ENCODE peak calls at places on chromosomes 3 and 15, in nine cellular contexts. I, J, A, M, L, C, F, P and S are unnamed samples.
A peak's percentile ranks its signal among the peaks of the same experiment; 100 is the strongest.

GRCh38 chr15:88448991-88449461 is 18.2 kb downstream of the MRPL46 start:
- DNase-seq in I (no peak), J (no peak), A (no peak), M (no peak), L (no peak), C (no peak), F (peak; percentile 45), P (no peak), S (peak; percentile 58)

GRCh38 chr3:177517906-177518305 is 320.6 kb upstream of the TBL1XR1 start:
- DNase-seq in I (no peak), J (no peak), A (no peak), M (no peak), L (no peak), C (no peak), F (no peak), P (no peak), S (no peak)

GRCh38 chr3:56747150-56747549 is 54.6 kb downstream of the ARHGEF3 start:
- DNase-seq in I (no peak), J (no peak), A (no peak), M (no peak), L (no peak), C (no peak), F (no peak), P (no peak), S (no peak)

GRCh38 chr3:125185758-125186245 is 26.7 kb downstream of the SLC12A8 start:
- DNase-seq in I (no peak), J (no peak), A (no peak), M (no peak), L (no peak), C (no peak), F (no peak), P (no peak), S (no peak)

GRCh38 chr3:54731697-54732445 is 196.0 kb downstream of the LRTM1 start:
- DNase-seq in I (no peak), J (no peak), A (no peak), M (no peak), L (no peak), C (no peak), F (no peak), P (no peak), S (no peak)

GRCh38 chr3:102718651-102719050 is 283.8 kb downstream of the ZPLD1 start:
- DNase-seq in I (no peak), J (no peak), A (no peak), M (no peak), L (no peak), C (no peak), F (no peak), P (no peak), S (no peak)

GRCh38 chr3:169662215-169663070 is 1.1 kb downstream of the MECOM start:
- DNase-seq in I (no peak), J (peak; percentile 84), A (peak; percentile 73), M (peak; percentile 94), L (peak; percentile 24), C (no peak), F (no peak), P (no peak), S (no peak)

GRCh38 chr3:50464578-50464977 is 38.9 kb downstream of the CACNA2D2 start:
- DNase-seq in I (no peak), J (no peak), A (no peak), M (no peak), L (no peak), C (no peak), F (no peak), P (no peak), S (no peak)

GRCh38 chr3:130395916-130396315 is 50.4 kb downstream of the COL6A5 start:
- DNase-seq in I (no peak), J (peak; percentile 14), A (no peak), M (no peak), L (peak; percentile 6), C (no peak), F (peak; percentile 58), P (no peak), S (no peak)

GRCh38 chr15:94203321-94203720 is 28.0 kb upstream of the MCTP2 start:
- DNase-seq in I (no peak), J (no peak), A (no peak), M (no peak), L (no peak), C (no peak), F (no peak), P (no peak), S (no peak)

GRCh38 chr15:50380089-50380488 is 25.1 kb upstream of the GABPB1 start:
- DNase-seq in I (no peak), J (no peak), A (no peak), M (no peak), L (no peak), C (no peak), F (no peak), P (no peak), S (no peak)

GRCh38 chr3:150762662-150763121 is 277 bp downstream of the SIAH2 start:
- DNase-seq in I (no peak), J (no peak), A (no peak), M (no peak), L (no peak), C (no peak), F (no peak), P (no peak), S (no peak)

GRCh38 chr3:150761831-150762661 is 923 bp downstream of the SIAH2 start:
- DNase-seq in I (peak; percentile 71), J (peak; percentile 69), A (peak; percentile 71), M (peak; percentile 41), L (no peak), C (peak; percentile 53), F (peak; percentile 85), P (no peak), S (no peak)

GRCh38 chr3:150759947-150760346 is 3.0 kb downstream of the SIAH2 start:
- DNase-seq in I (no peak), J (no peak), A (no peak), M (no peak), L (no peak), C (no peak), F (no peak), P (no peak), S (no peak)

GRCh38 chr3:150759319-150759718 is 3.6 kb downstream of the SIAH2 start:
- DNase-seq in I (no peak), J (no peak), A (no peak), M (no peak), L (no peak), C (no peak), F (no peak), P (no peak), S (no peak)

GRCh38 chr3:150760431-150761200 is 2.4 kb downstream of the SIAH2 start:
- DNase-seq in I (no peak), J (no peak), A (no peak), M (no peak), L (no peak), C (no peak), F (no peak), P (no peak), S (no peak)
- H3K4me3 ChIP-seq in I (peak overlapping the region; percentile 94), J (peak overlapping the region; percentile 43), A (peak overlapping the region; percentile 93), M (peak overlapping the region; percentile 66), L (peak overlapping the region; percentile 72), C (peak overlapping the region; percentile 73), F (no peak overlapping the region), P (peak overlapping the region; percentile 94), S (peak overlapping the region; percentile 77)

DNA sequence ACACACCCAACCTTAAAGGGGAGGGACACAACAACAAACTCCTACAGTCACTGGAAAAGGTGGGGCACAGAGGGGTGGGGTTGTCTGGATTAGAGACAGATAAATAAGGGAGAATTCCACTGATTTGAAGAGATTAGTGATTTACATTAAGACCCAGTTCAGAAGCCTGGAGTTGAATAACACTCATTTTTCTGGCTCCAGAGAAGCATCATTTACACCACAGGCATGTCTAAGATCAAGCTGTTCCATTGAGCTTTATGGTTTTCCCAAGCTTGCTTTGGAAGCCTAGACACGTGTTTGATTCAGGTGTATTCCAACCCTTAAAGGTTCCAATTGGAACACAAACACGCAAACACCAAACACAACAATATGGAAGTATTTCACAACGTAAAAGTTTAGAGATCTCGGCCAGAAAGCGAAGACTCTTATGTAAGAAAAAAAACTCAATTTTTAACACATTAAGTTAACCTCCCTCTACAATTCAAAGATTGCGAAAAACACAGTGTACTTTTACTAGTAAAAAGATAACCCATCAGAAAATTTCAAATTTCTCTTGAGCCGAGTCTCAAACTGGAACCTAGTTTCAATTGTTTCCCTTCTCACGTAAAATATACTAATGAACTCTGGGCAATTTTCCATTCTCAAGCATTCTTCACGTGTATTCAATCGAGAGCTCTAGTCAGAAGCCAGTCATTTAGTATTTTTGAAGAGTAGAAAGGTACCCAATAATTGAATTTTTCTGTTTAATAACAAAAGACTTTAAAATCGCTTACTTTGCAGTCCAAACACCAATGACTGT is 2.1 kb downstream of the TRA2B start:
- DNase-seq in I (no peak), J (peak; percentile 28), A (no peak), M (no peak), L (no peak), C (no peak), F (no peak), P (no peak), S (no peak)
- TF ChIP-seq POLR2A in I (no peak), J (no peak), A (no peak), M (no peak), L (no peak), C (no peak), F (no peak), P (no peak), S (no peak)

GRCh38 chr15:81115054-81115939 is 18.8 kb upstream of the CFAP161 start:
- DNase-seq in I (no peak), J (no peak), A (no peak), M (no peak), L (no peak), C (no peak), F (no peak), P (no peak), S (no peak)

GRCh38 chr15:81111510-81112375 is 22.3 kb upstream of the CFAP161 start:
- DNase-seq in I (no peak), J (no peak), A (no peak), M (no peak), L (no peak), C (no peak), F (no peak), P (no peak), S (no peak)

GRCh38 chr15:81113204-81113657 is 20.8 kb upstream of the CFAP161 start:
- DNase-seq in I (no peak), J (peak; percentile 53), A (no peak), M (no peak), L (no peak), C (no peak), F (no peak), P (no peak), S (no peak)

GRCh38 chr15:81111018-81111417 is 23.1 kb upstream of the CFAP161 start:
- DNase-seq in I (no peak), J (no peak), A (no peak), M (no peak), L (no peak), C (no peak), F (no peak), P (no peak), S (no peak)

DNA sequence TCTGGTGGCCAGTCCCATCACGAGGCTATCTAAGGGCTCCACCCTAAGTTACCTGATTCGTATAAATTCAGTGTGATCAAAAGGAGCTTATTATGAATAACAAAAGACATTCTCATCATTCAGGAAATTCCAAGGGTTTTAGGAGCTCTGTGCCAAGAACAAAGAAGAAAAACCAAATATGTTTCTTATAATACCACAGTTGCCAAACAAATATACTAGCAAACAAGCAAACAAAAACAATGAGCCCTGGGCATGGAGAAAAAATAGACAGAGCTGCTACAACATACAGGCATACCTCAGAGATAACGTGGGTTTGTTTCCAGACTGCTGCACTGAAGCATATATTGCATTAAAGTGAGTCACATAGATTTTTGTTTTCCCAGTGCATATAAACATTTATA is 20.2 kb upstream of the CFAP161 start:
- DNase-seq in I (no peak), J (peak; percentile 14), A (no peak), M (no peak), L (no peak), C (no peak), F (no peak), P (no peak), S (no peak)
- H3K27ac ChIP-seq in I (no peak overlapping the region), J (no peak overlapping the region), A (no peak overlapping the region), M (no peak overlapping the region), L (no peak overlapping the region), C (no peak overlapping the region), F (no peak overlapping the region), P (no peak overlapping the region), S (no peak overlapping the region)

GRCh38 chr15:73626072-73626471 is 7.1 kb downstream of the NPTN start:
- DNase-seq in I (no peak), J (no peak), A (no peak), M (no peak), L (no peak), C (no peak), F (no peak), P (no peak), S (no peak)
- H3K4me3 ChIP-seq in I (no peak overlapping the region), J (no peak overlapping the region), A (no peak overlapping the region), M (no peak overlapping the region), L (no peak overlapping the region), C (no peak overlapping the region), F (no peak overlapping the region), P (no peak overlapping the region), S (no peak overlapping the region)